ENCODE peak calls at places on chromosomes 2 and 18, in five cellular contexts. T is neuronal stem cell, E is H9, D is H1, J is mesenchymal stem cell. U is an unnamed sample.

GRCh38 chr18:31146809-31147208 is 15.8 kb downstream of the DSC1 start:
- DNase-seq in D (no peak), T (no peak), J (no peak), E (no peak), U (no peak)

GRCh38 chr2:207083361-207084080 is 82.2 kb downstream of the KLF7 start:
- DNase-seq in J (peak; percentile 41), T (no peak), E (no peak), D (no peak), U (no peak)

GRCh38 chr2:233440714-233441113 is 86.4 kb downstream of the DGKD start:
- DNase-seq in E (no peak), D (no peak), J (no peak), T (no peak), U (no peak)

GRCh38 chr2:29613067-29613466 is 308.3 kb downstream of the ALK start:
- DNase-seq in J (no peak), D (no peak), E (no peak), T (no peak), U (no peak)

GRCh38 chr2:11024010-11024615 is 112.4 kb downstream of the KCNF1 start:
- DNase-seq in D (peak; percentile 44), E (no peak), J (no peak), T (no peak), U (no peak)

GRCh38 chr18:78612801-78613200 is 366.8 kb upstream of the SALL3 start:
- DNase-seq in E (peak; percentile 13), D (no peak), T (no peak), J (no peak), U (no peak)

GRCh38 chr18:51082571-51083264 is 52.7 kb downstream of the SMAD4 start:
- DNase-seq in D (no peak), T (no peak), J (no peak), E (no peak), U (no peak)

GRCh38 chr2:199458017-199458805 is 472 bp upstream of the SATB2 start:
- DNase-seq in D (peak; percentile 76), J (no peak), E (peak; percentile 64), T (peak; percentile 41), U (peak; percentile 57)

GRCh38 chr18:37393945-37394609 is 171.5 kb downstream of the CELF4 start:
- DNase-seq in J (peak; percentile 89), E (peak; percentile 97), T (peak; percentile 89), D (peak; percentile 89), U (peak; percentile 40)

GRCh38 chr2:86393521-86394490 is 47.4 kb upstream of the KDM3A start:
- DNase-seq in D (no peak), J (no peak), T (no peak), E (no peak), U (peak; percentile 41)

GRCh38 chr2:38528008-38528442 is 74.7 kb downstream of the HNRNPLL start:
- DNase-seq in J (peak; percentile 62), D (peak; percentile 79), T (no peak), E (peak; percentile 67), U (peak; percentile 67)

GRCh38 chr2:172415759-172416158 is 11.6 kb upstream of the ITGA6 start:
- DNase-seq in T (no peak), E (no peak), D (no peak), J (no peak), U (no peak)

GRCh38 chr2:42028571-42029148 is 19.2 kb upstream of the PKDCC start:
- DNase-seq in T (no peak), E (no peak), D (no peak), J (no peak), U (no peak)

GRCh38 chr2:226052772-226053416 is 653.4 kb downstream of the NYAP2 start:
- DNase-seq in T (no peak), J (no peak), D (no peak), E (no peak), U (no peak)

GRCh38 chr18:80244956-80245730 is 2.2 kb downstream of the PARD6G start:
- DNase-seq in T (no peak), E (no peak), J (no peak), D (no peak), U (peak; percentile 39)

GRCh38 chr2:11446733-11447248 is 19.2 kb downstream of the E2F6 start:
- DNase-seq in D (peak; percentile 85), E (peak; percentile 81), T (peak; percentile 84), J (peak; percentile 82), U (peak; percentile 67)

GRCh38 chr2:54771166-54771565 is 47.7 kb downstream of the EML6 start:
- DNase-seq in D (no peak), J (peak; percentile 35), E (no peak), T (no peak), U (peak; percentile 89)

GRCh38 chr18:79525556-79526467 is 130.1 kb downstream of the NFATC1 start:
- DNase-seq in T (no peak), D (peak; percentile 63), E (peak; percentile 25), J (no peak), U (no peak)

GRCh38 chr2:13676269-13676668 is 956.2 kb upstream of the LRATD1 start:
- DNase-seq in D (no peak), J (peak; percentile 47), T (no peak), E (no peak), U (no peak)

GRCh38 chr2:162435676-162436075 is 91.7 kb downstream of the GCA start:
- DNase-seq in E (no peak), J (peak; percentile 36), T (no peak), D (no peak), U (peak; percentile 72)

GRCh38 chr18:5961097-5961827 is 65.9 kb upstream of the TMEM200C start:
- DNase-seq in E (no peak), J (no peak), D (no peak), T (no peak), U (no peak)

GRCh38 chr2:101252408-101253012 is at the start of gene CNOT11:
- DNase-seq in J (peak; percentile 99), D (peak; percentile 97), E (peak; percentile 99), T (peak; percentile 98), U (peak; percentile 99)

GRCh38 chr2:188199716-188200128 is 92.0 kb upstream of the GULP1 start:
- DNase-seq in E (no peak), D (no peak), T (no peak), J (peak; percentile 79), U (peak; percentile 84)

GRCh38 chr2:201558232-201558631 is 85.1 kb downstream of the TMEM237 start:
- DNase-seq in E (no peak), J (no peak), D (no peak), T (no peak), U (peak; percentile 14)

GRCh38 chr2:186426153-186427016 is 59.7 kb upstream of the ZC3H15 start:
- DNase-seq in D (no peak), E (no peak), T (no peak), J (no peak), U (no peak)

GRCh38 chr2:207239754-207240494 is 74.2 kb upstream of the KLF7 start:
- DNase-seq in D (no peak), T (no peak), J (peak; percentile 60), E (no peak), U (no peak)

GRCh38 chr18:59748628-59749360 is 51.6 kb upstream of the CCBE1 start:
- DNase-seq in J (peak; percentile 73), D (no peak), E (no peak), T (no peak), U (peak; percentile 33)

GRCh38 chr18:55100817-55101457 is 141.7 kb upstream of the CCDC68 start:
- DNase-seq in D (no peak), J (peak; percentile 37), E (no peak), T (no peak), U (peak; percentile 81)

GRCh38 chr18:61400714-61401113 is 67.5 kb downstream of the CDH20 start:
- DNase-seq in T (no peak), E (no peak), J (peak; percentile 6), D (no peak), U (no peak)

GRCh38 chr2:162029287-162029901 is 44.6 kb downstream of the DPP4 start:
- DNase-seq in T (no peak), E (no peak), J (no peak), D (no peak), U (no peak)

GRCh38 chr18:45930953-45931352 is 36.2 kb downstream of the EPG5 start:
- DNase-seq in J (no peak), T (no peak), D (no peak), E (no peak), U (no peak)

GRCh38 chr2:213764849-213765248 is 480.6 kb downstream of the SPAG16 start:
- DNase-seq in E (no peak), J (no peak), T (no peak), D (no peak), U (no peak)

GRCh38 chr2:46591562-46591961 is 112.2 kb downstream of the TMEM247 start:
- DNase-seq in E (no peak), J (no peak), D (no peak), T (no peak), U (no peak)

GRCh38 chr18:65704051-65704450 is 46.8 kb upstream of the CDH7 start:
- DNase-seq in J (no peak), E (no peak), T (no peak), D (no peak), U (no peak)
- H2BK12ac ChIP-seq in J (no peak overlapping the region), E (no peak overlapping the region), T (no peak overlapping the region), D (no peak overlapping the region), U (no peak overlapping the region)

DNA sequence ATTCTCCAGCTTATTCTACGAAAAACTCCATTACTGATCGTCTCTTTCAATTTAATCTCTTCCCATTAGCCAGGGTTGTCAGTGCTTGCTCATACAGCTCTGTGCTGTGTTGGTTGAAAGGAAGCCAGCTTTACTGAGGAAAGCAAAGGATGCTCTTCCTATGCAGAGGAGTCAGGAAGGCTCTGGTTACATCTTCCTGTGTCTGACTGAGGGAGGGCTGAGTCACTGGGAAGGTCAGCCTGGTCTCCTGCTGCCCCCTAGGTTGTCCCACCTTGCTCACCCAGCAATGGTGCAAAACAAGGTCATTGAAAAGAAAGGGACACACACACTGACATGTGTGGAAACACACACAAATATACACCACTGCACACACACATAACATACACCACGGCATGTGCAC is 975.6 kb downstream of the DCDC2C start:
- DNase-seq in E (no peak), T (no peak), J (no peak), D (no peak), U (no peak)
- H2BK12ac ChIP-seq in E (no peak overlapping the region), T (no peak overlapping the region), J (no peak overlapping the region), D (peak overlapping the region; percentile 52), U (no peak overlapping the region)

GRCh38 chr2:239824866-239825704 is 200.1 kb downstream of the NDUFA10 start:
- DNase-seq in J (no peak), E (peak; percentile 59), T (no peak), D (peak; percentile 70), U (no peak)

GRCh38 chr2:239822146-239822945 is 202.8 kb downstream of the NDUFA10 start:
- DNase-seq in T (no peak), E (peak; percentile 6), D (peak; percentile 32), J (no peak), U (peak; percentile 3)

GRCh38 chr2:239826376-239826775 is 198.8 kb downstream of the NDUFA10 start:
- DNase-seq in E (no peak), J (no peak), T (no peak), D (no peak), U (no peak)

GRCh38 chr2:239825705-239825979 is 199.5 kb downstream of the NDUFA10 start:
- DNase-seq in D (no peak), E (peak; percentile 13), T (no peak), J (no peak), U (no peak)

GRCh38 chr2:239824051-239824694 is 201.0 kb downstream of the NDUFA10 start:
- DNase-seq in D (peak; percentile 64), E (peak; percentile 84), T (peak; percentile 26), J (no peak), U (peak; percentile 9)
- H2BK12ac ChIP-seq in D (no peak overlapping the region), E (no peak overlapping the region), T (no peak overlapping the region), J (no peak overlapping the region), U (no peak overlapping the region)

DNA sequence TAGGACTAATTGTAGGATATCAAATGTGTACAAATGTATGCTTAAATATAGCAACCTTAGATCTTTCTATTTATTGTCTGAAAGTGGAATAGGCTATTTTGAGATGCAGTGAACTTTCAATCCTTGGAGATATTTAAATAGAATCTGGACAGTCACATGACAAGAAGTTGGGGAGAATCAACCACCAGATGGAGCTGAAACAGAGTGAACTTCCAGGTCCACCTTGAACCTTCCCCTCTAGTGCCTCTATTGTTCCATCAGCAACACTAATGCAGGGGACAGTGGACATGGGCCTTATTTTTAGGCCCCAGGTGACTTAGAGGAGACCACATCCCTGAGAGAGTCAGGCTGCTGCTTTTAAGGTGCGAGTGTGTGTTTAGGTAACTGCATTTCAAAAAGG is 37.0 kb upstream of the CRIM1 start:
- DNase-seq in J (no peak), D (no peak), T (no peak), E (no peak), U (peak; percentile 11)
- H2BK12ac ChIP-seq in J (no peak overlapping the region), D (no peak overlapping the region), T (no peak overlapping the region), E (no peak overlapping the region), U (no peak overlapping the region)